ENCODE peak calls at places on chromosomes 1 and 21, in four cellular contexts. V is coronary artery; E is CD4-positive, alpha-beta T cell; Q is body of pancreas. W is an unnamed sample.

GRCh38 chr1:8461341-8462110 is 143.6 kb downstream of the SLC45A1 start:
- DNase-seq in V (no peak), E (no peak), Q (no peak), W (no peak)

GRCh38 chr1:164733070-164733469 is 174.1 kb downstream of the PBX1 start:
- DNase-seq in V (no peak), E (no peak), Q (no peak), W (no peak)

GRCh38 chr1:175178056-175178455 is 14.5 kb downstream of the KIAA0040 start:
- DNase-seq in V (no peak), E (no peak), Q (no peak), W (no peak)

GRCh38 chr1:109659997-109660755 is 4.3 kb downstream of the GSTM4 start:
- DNase-seq in V (no peak), E (no peak), Q (peak; percentile 82), W (no peak)

GRCh38 chr1:74652711-74653131 is 20.9 kb downstream of the ERICH3 start:
- DNase-seq in V (no peak), E (no peak), Q (no peak), W (no peak)

GRCh38 chr1:230251644-230252191 is 174.4 kb downstream of the PGBD5 start:
- DNase-seq in V (no peak), E (no peak), Q (no peak), W (no peak)

GRCh38 chr1:33099290-33100118 is 18.6 kb downstream of the AZIN2 start:
- DNase-seq in V (peak; percentile 85), E (peak; percentile 49), Q (peak; percentile 38), W (peak; percentile 60)

GRCh38 chr1:236774926-236775325 is 20.2 kb upstream of the MTR start:
- DNase-seq in V (no peak), E (no peak), Q (no peak), W (no peak)

GRCh38 chr1:209363112-209363511 is 220.4 kb upstream of the CAMK1G start:
- DNase-seq in V (no peak), E (no peak), Q (peak; percentile 12), W (peak; percentile 4)

GRCh38 chr21:32099812-32100416 is 178.9 kb downstream of the MIS18A start:
- DNase-seq in V (no peak), E (no peak), Q (no peak), W (no peak)

GRCh38 chr21:29423051-29423450 is 124.3 kb downstream of the BACH1 start:
- DNase-seq in V (no peak), E (no peak), Q (no peak), W (no peak)

GRCh38 chr1:170012920-170013319 is 61.6 kb downstream of the KIFAP3 start:
- DNase-seq in V (no peak), E (no peak), Q (no peak), W (no peak)

GRCh38 chr1:170010443-170010842 is 64.1 kb downstream of the KIFAP3 start:
- DNase-seq in V (no peak), E (no peak), Q (peak; percentile 15), W (no peak)
- TF ChIP-seq CTCF in V (no peak), E (no peak), Q (no peak), W (no peak)

GRCh38 chr1:200535605-200536004 is 84.9 kb downstream of the KIF14 start:
- DNase-seq in V (no peak), E (no peak), Q (peak; percentile 71), W (no peak)
- TF ChIP-seq CTCF in V (no peak), E (peak; percentile 16), Q (no peak), W (no peak)

GRCh38 chr1:111921948-111922347 is 67.5 kb downstream of the KCND3 start:
- DNase-seq in V (no peak), E (no peak), Q (no peak), W (no peak)

GRCh38 chr1:111927652-111928051 is 61.8 kb downstream of the KCND3 start:
- DNase-seq in V (no peak), E (no peak), Q (no peak), W (no peak)

GRCh38 chr1:111928531-111928930 is 60.9 kb downstream of the KCND3 start:
- DNase-seq in V (no peak), E (no peak), Q (no peak), W (no peak)

GRCh38 chr1:111923766-111924165 is 65.7 kb downstream of the KCND3 start:
- DNase-seq in V (no peak), E (no peak), Q (no peak), W (no peak)

GRCh38 chr1:111924786-111925185 is 64.7 kb downstream of the KCND3 start:
- DNase-seq in V (no peak), E (no peak), Q (no peak), W (no peak)
- TF ChIP-seq CTCF in V (no peak), E (no peak), Q (no peak), W (no peak)

DNA sequence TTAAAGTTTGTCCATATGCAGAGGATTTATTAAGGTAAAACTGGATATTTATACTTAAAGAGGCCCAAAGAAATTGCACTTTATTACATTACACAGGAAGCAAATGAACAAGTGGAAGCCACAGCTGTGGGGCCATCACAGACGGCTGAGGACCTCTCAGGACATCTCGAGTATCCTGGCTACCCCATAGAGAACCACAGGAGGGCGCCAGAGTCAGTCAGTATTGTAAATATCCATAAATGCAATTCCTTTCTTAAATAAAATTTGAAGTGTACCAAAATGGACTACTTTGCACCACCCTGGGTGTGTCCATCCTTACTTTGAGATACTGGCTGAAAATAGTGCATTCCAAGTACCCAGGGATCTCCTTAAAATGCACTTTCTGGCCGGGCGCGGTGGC is 257.2 kb downstream of the MRPL39 start:
- DNase-seq in V (no peak), E (no peak), Q (peak; percentile 22), W (no peak)
- TF ChIP-seq CTCF in V (no peak), E (no peak), Q (peak; percentile 7), W (no peak)

GRCh38 chr1:30722175-30722537 is 1.2 kb downstream of the MATN1 start:
- DNase-seq in V (no peak), E (no peak), Q (peak; percentile 41), W (no peak)

GRCh38 chr1:30725450-30726095 is 2.2 kb upstream of the MATN1 start:
- DNase-seq in V (no peak), E (no peak), Q (no peak), W (no peak)

GRCh38 chr1:30723296-30723897 is at the start of gene MATN1:
- DNase-seq in V (no peak), E (no peak), Q (no peak), W (no peak)

GRCh38 chr1:30724655-30725421 is 1.5 kb upstream of the MATN1 start:
- DNase-seq in V (no peak), E (no peak), Q (no peak), W (no peak)

DNA sequence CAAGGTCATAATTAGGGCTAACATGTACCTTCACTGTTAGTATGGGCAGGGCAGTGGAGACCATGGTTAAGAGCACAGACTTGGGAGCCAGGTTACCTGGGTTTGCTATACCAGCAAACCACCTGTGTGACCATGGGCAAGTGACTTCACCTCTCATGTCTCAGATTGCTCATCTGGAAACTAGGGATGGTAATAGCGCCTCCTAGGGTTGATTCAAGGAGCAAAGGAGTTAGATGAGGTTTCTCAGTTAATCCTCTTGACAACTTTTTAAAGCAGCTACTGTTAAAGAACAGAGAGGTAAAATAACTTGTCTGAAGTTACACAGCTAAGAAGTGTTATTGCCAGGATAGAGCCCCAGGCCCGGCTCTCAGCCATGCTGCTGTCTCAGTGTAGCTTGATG is 790 bp upstream of the MATN1 start:
- DNase-seq in V (no peak), E (no peak), Q (no peak), W (no peak)
- TF ChIP-seq CTCF in V (no peak), E (peak; percentile 24), Q (no peak), W (no peak)

GRCh38 chr1:202007279-202007678 is 3.1 kb upstream of the ELF3 start:
- DNase-seq in V (no peak), E (no peak), Q (no peak), W (no peak)

GRCh38 chr1:202007703-202008489 is 2.5 kb upstream of the ELF3 start:
- DNase-seq in V (no peak), E (no peak), Q (peak; percentile 89), W (peak; percentile 91)

GRCh38 chr1:202004711-202005110 is 5.7 kb upstream of the ELF3 start:
- DNase-seq in V (no peak), E (no peak), Q (no peak), W (no peak)

GRCh38 chr1:202002447-202002846 is 7.9 kb upstream of the ELF3 start:
- DNase-seq in V (no peak), E (no peak), Q (no peak), W (no peak)

GRCh38 chr1:202005958-202006357 is 4.4 kb upstream of the ELF3 start:
- DNase-seq in V (no peak), E (no peak), Q (no peak), W (no peak)
- TF ChIP-seq CTCF in V (no peak), E (no peak), Q (peak; percentile 13), W (no peak)

GRCh38 chr21:44618909-44619308 is 7.0 kb downstream of the KRTAP10-8 start:
- DNase-seq in V (no peak), E (peak; percentile 63), Q (no peak), W (no peak)

GRCh38 chr21:44619886-44620285 is 7.0 kb upstream of the KRTAP10-9 start:
- DNase-seq in V (no peak), E (no peak), Q (no peak), W (no peak)

GRCh38 chr21:44616591-44616926 is 4.7 kb downstream of the KRTAP10-8 start:
- DNase-seq in V (peak; percentile 66), E (no peak), Q (no peak), W (no peak)

GRCh38 chr21:44617071-44617501 is 5.2 kb downstream of the KRTAP10-8 start:
- DNase-seq in V (no peak), E (no peak), Q (no peak), W (no peak)

DNA sequence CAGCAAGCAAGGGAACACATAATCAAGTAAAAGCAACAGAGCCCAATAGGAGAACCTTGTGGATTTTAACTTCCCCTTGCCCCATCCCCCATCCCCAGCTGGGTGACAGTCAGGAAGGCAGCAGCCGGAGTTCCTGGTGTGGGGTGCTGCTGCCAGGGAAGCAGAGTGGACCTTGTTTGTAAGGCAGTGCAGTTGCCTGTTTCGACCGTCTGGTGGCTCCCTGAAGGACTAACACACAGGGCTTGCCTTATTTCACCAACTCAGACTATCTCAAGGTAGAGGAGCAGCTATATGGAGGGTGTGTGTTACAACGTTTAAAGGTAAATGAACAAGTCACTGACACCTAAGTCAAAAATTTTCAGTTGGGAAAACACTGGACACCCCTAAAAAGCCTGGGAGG is 6.6 kb downstream of the KRTAP10-8 start:
- DNase-seq in V (no peak), E (no peak), Q (no peak), W (no peak)
- TF ChIP-seq CTCF in V (no peak), E (no peak), Q (no peak), W (peak; percentile 10)

W was measured in mucosa of descending colon.